ENCODE peak calls at places on chromosomes 4 and X, in seven cellular contexts. G is nephron progenitor cell, R is stomach, V is COR-L47, C is T-cell, X is EH, D is glutamatergic neuron. P is an unnamed sample.

GRCh38 chr4:26751004-26751403 is 109.6 kb upstream of the STIM2 start:
- DNase-seq in G (no peak), R (no peak), V (no peak), C (no peak), X (no peak), D (no peak), P (no peak)

GRCh38 chr4:26859762-26860156 is 882 bp upstream of the STIM2 start:
- DNase-seq in G (no peak), R (no peak), V (no peak), C (no peak), X (no peak), D (no peak), P (no peak)

GRCh38 chr4:14529653-14530052 is 472.6 kb upstream of the CPEB2 start:
- DNase-seq in G (no peak), R (no peak), V (no peak), C (no peak), X (no peak), D (no peak), P (no peak)

GRCh38 chr4:146415829-146416228 is 105.9 kb downstream of the SLC10A7 start:
- DNase-seq in G (no peak), R (no peak), V (no peak), C (no peak), X (no peak), D (no peak), P (no peak)

GRCh38 chrX:7852166-7852565 is 9.2 kb downstream of the VCX start:
- DNase-seq in G (no peak), R (no peak), V (no peak), C (no peak), X (no peak), D (no peak), P (no peak)

GRCh38 chr4:183550345-183551080 is 45.7 kb downstream of the ING2 start:
- DNase-seq in G (no peak), R (no peak), V (no peak), C (no peak), X (no peak), D (no peak), P (no peak)

GRCh38 chr4:153372967-153373562 is 28.6 kb downstream of the MND1 start:
- DNase-seq in G (no peak), R (no peak), V (no peak), C (no peak), X (no peak), D (no peak), P (no peak)

GRCh38 chrX:107710617-107711391 is 64.8 kb downstream of the TSC22D3 start:
- DNase-seq in G (no peak), R (no peak), V (no peak), C (no peak), X (peak), D (no peak), P (peak)

GRCh38 chr4:88705223-88705622 is 7.6 kb upstream of the NAP1L5 start:
- DNase-seq in G (no peak), R (no peak), V (no peak), C (no peak), X (no peak), D (no peak), P (no peak)

GRCh38 chrX:107204063-107204605 is 2.1 kb downstream of the NUP62CL start:
- DNase-seq in G (peak), R (no peak), V (no peak), C (no peak), X (no peak), D (no peak), P (no peak)

GRCh38 chr4:153204247-153205027 is at the start of gene TRIM2:
- DNase-seq in G (peak), R (peak), V (peak), C (no peak), X (peak), D (no peak), P (no peak)

P was measured in GM12865.